ENCODE peak calls at places on chromosomes 5 and 9, in four cellular contexts. P is heart left ventricle, T is cardiac muscle cell, A is hepatocyte. W is an unnamed sample. For H3K4me1 and H3K27me3, the result is how much of the 10 kb centered on the place peaks cover.

GRCh38 chr5:141909212-141909611 is 14.5 kb upstream of the DELE1 start:
- DNase-seq in T (no peak), A (no peak), P (no peak), W (no peak)

GRCh38 chr9:78196258-78196657 is 39.6 kb upstream of the CEP78 start:
- DNase-seq in T (no peak), P (no peak), A (no peak), W (no peak)

GRCh38 chr5:151406322-151406947 is 41.0 kb upstream of the SLC36A1 start:
- DNase-seq in T (peak), A (peak), P (no peak), W (no peak)

GRCh38 chr5:2169417-2169787 is 286.7 kb upstream of the IRX4 start:
- DNase-seq in P (no peak), T (no peak), A (no peak), W (no peak)

GRCh38 chr9:134217431-134218210 is 53.3 kb upstream of the RNU6ATAC start:
- DNase-seq in T (no peak), P (no peak), A (no peak), W (peak)

GRCh38 chr5:78600656-78601452 is 47.7 kb downstream of the LHFPL2 start:
- DNase-seq in P (no peak), A (no peak), T (no peak), W (no peak)

GRCh38 chr5:178644826-178645545 is 18.1 kb upstream of the CLK4 start:
- DNase-seq in T (peak), P (no peak), A (no peak), W (no peak)

GRCh38 chr9:128358090-128358489 is 13.1 kb upstream of the URM1 start:
- DNase-seq in T (no peak), P (no peak), A (no peak), W (no peak)

GRCh38 chr9:137475666-137476065 is 16.5 kb upstream of the NSMF start:
- DNase-seq in A (no peak), T (no peak), P (no peak), W (no peak)

GRCh38 chr5:79202076-79202475 is 33.9 kb upstream of the JMY start:
- DNase-seq in P (no peak), A (peak), T (peak), W (no peak)

GRCh38 chr5:115209279-115209678 is 39.6 kb upstream of the TRIM36 start:
- DNase-seq in T (peak), A (no peak), P (peak), W (peak)

GRCh38 chr9:86557063-86557766 is 203.0 kb upstream of the TUT7 start:
- DNase-seq in P (no peak), T (peak), A (peak), W (no peak)

GRCh38 chr5:101942321-101942882 is 353.7 kb downstream of the SLCO4C1 start:
- DNase-seq in A (peak), P (no peak), T (peak), W (peak)

GRCh38 chr9:132513416-132513815 is 69.0 kb upstream of the BARHL1 start:
- DNase-seq in T (no peak), A (no peak), P (no peak), W (no peak)

GRCh38 chr9:117704024-117704575 is at the start of gene TLR4:
- DNase-seq in A (peak), T (peak), P (peak), W (no peak)

GRCh38 chr9:90219548-90220118 is 423.0 kb downstream of the DIRAS2 start:
- DNase-seq in A (peak), P (no peak), T (no peak), W (peak)

GRCh38 chr5:119439140-119439625 is 13.1 kb upstream of the HSD17B4 start:
- DNase-seq in A (peak), T (no peak), P (no peak), W (no peak)

GRCh38 chr5:139413963-139414362 is 10.1 kb upstream of the SPATA24 start:
- DNase-seq in T (no peak), P (no peak), A (no peak), W (peak)

GRCh38 chr9:98222885-98223640 is 30.6 kb upstream of the CORO2A start:
- DNase-seq in A (no peak), P (no peak), T (peak), W (no peak)

GRCh38 chr5:5585751-5586341 is 163.4 kb downstream of the ICE1 start:
- DNase-seq in P (no peak), A (no peak), T (peak), W (no peak)

GRCh38 chr5:66840527-66841013 is 244.4 kb downstream of the MAST4 start:
- DNase-seq in T (no peak), P (no peak), A (no peak), W (no peak)

GRCh38 chr5:141330299-141331080 is at the start of gene PCDHGA1:
- DNase-seq in A (no peak), P (no peak), T (peak), W (no peak)

GRCh38 chr9:132169672-132170392 is 8.0 kb downstream of the NTNG2 start:
- DNase-seq in T (peak), P (peak), A (peak), W (peak)

GRCh38 chr5:33857037-33857436 is 34.8 kb downstream of the ADAMTS12 start:
- DNase-seq in T (no peak), A (no peak), P (no peak), W (no peak)

GRCh38 chr9:78399153-78399552 is 102.2 kb downstream of the PSAT1 start:
- DNase-seq in T (no peak), A (no peak), P (no peak), W (no peak)

GRCh38 chr9:93117924-93118862 is 15.9 kb downstream of the NINJ1 start:
- DNase-seq in T (no peak), A (no peak), P (peak), W (no peak)

GRCh38 chr9:136052433-136052880 is 42.6 kb downstream of the NACC2 start:
- DNase-seq in P (no peak), T (no peak), A (peak), W (no peak)

GRCh38 chr9:136190656-136191548 is 14.0 kb downstream of the LHX3 start:
- DNase-seq in P (no peak), T (no peak), A (no peak), W (no peak)

GRCh38 chr5:111680737-111681413 is 76.1 kb downstream of the NREP start:
- DNase-seq in T (peak), P (peak), A (peak), W (no peak)

GRCh38 chr5:161190778-161191177 is 338.8 kb upstream of the ATP10B start:
- DNase-seq in A (no peak), P (no peak), T (no peak), W (no peak)

GRCh38 chr5:154860123-154860522 is 1.7 kb downstream of the CNOT8 start:
- DNase-seq in A (no peak), P (no peak), T (peak), W (no peak)
- H3K4me3 ChIP-seq in A (peak), P (peak), T (peak), W (peak)

GRCh38 chr5:175738595-175739133 is 80.8 kb downstream of the HRH2 start:
- DNase-seq in A (no peak), T (no peak), P (no peak), W (no peak)

GRCh38 chr5:175743676-175744210 is 85.9 kb downstream of the HRH2 start:
- DNase-seq in T (peak), P (no peak), A (peak), W (no peak)

GRCh38 chr5:175742290-175742994 is 84.6 kb downstream of the HRH2 start:
- DNase-seq in T (no peak), A (no peak), P (no peak), W (no peak)

GRCh38 chr5:175739973-175740372 is 82.1 kb downstream of the HRH2 start:
- DNase-seq in T (no peak), A (no peak), P (no peak), W (no peak)

DNA sequence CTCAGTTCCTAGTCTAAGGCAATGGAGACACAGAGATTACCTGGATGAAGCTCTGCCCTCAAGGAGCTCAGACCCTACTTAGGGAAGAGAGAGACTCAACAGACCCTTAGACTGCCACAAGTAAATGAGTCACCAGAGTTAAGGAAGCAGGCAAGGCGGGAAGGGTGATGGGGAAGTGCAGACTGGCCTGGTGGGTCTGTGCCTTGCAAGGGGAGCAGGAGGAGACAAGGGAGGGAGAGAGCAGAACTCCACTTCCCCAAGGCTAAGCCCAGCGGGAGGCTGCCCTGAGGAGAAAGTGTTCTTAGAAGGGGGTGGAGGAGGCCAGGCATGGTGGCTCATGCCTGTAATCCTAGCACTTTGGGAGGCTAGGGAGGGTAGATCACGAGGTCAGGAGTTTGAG is 83.7 kb downstream of the HRH2 start:
- DNase-seq in A (peak), T (no peak), P (no peak), W (no peak)
- H3K4me1 ChIP-seq in A (under half), T (under half), P (under half), W (under half)

GRCh38 chr5:73624888-73625287 is 1.1 kb upstream of the ARHGEF28 start:
- DNase-seq in A (no peak), T (no peak), P (no peak), W (no peak)
- H3K27me3 ChIP-seq in A (under half), T (half or more), P (under half), W (under half)

GRCh38 chr5:169097897-169098296 is 203.0 kb downstream of the SLIT3 start:
- DNase-seq in A (no peak), T (no peak), P (no peak), W (no peak)
- H3K4me3 ChIP-seq in A (no peak), T (no peak), P (no peak), W (no peak)

GRCh38 chr5:135391869-135392255 is 7.2 kb downstream of the MACROH2A1 start:
- DNase-seq in P (no peak), T (no peak), A (no peak), W (no peak)
- H3K4me1 ChIP-seq in P (half or more), T (half or more), A (half or more), W (under half)

DNA sequence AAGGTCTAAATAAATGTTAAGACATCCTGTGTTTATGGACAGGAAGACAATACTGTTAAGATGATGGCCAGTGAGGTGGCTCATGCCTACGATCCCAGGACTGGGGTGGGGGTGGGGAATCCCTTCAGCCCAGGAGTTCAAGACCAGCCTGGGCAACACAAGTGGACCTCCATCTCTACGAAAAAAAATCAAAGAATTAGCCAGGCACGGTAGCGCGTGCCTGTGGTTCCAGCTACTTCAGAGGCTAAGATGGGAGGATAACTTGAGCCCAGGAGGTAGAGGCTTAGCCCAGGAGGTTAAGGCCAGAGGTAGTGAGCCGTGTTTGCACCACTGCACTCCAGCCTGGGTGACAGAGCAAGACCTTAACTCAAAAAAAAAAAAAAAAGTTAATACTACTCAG is 5.3 kb downstream of the ROR2 start:
- DNase-seq in P (no peak), A (no peak), T (no peak), W (no peak)
- H3K27me3 ChIP-seq in P (under half), A (under half), T (under half), W (under half)

GRCh38 chr5:1032551-1033027 is 24.0 kb downstream of the NKD2 start:
- DNase-seq in T (no peak), P (no peak), A (no peak), W (no peak)

GRCh38 chr5:1034421-1034905 is 25.9 kb downstream of the NKD2 start:
- DNase-seq in P (no peak), T (no peak), A (no peak), W (no peak)

GRCh38 chr5:1032011-1032410 is 23.4 kb downstream of the NKD2 start:
- DNase-seq in P (no peak), A (no peak), T (no peak), W (no peak)

GRCh38 chr5:1033606-1034420 is 25.2 kb downstream of the NKD2 start:
- DNase-seq in P (no peak), A (no peak), T (no peak), W (no peak)

DNA sequence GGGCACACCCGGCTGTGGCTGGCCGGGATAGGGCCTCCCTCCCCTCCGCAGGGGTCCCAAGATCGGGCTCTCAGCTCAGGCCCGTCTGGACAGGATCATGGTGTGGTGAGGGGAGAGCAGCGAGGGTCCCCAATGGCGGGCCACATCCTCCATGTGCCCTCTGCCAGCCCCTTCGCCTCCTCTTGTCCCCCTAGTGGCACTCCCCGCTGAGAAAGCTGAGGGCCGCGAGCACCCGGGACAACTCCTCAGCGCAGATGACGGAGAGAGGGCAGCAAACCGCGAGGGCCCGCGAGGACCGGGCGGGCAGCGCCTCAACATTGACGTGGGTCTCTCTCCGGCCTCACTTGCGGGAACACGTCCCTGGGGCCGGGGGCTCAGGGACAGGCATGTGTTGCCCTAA is 24.6 kb downstream of the NKD2 start:
- DNase-seq in A (no peak), P (no peak), T (no peak), W (no peak)
- H3K4me3 ChIP-seq in A (no peak), P (no peak), T (no peak), W (no peak)

GRCh38 chr5:42606464-42606869 is 150.2 kb upstream of the CCDC152 start:
- DNase-seq in P (no peak), A (no peak), T (no peak), W (no peak)
- H3K4me1 ChIP-seq in P (under half), A (under half), T (under half), W (under half)

W was measured in CD4-positive, CD25-positive, alpha-beta regulatory T cell.